ENCODE peak calls at places on chromosomes 4 and X, in eight cellular contexts. U, P, T, M, D, Q, Z and L are unnamed samples. For H3K4me1, the result is how much of the 10 kb centered on the place peaks cover.

GRCh38 chr4:72568959-72569718 is at the start of gene ADAMTS3:
- DNase-seq in U (peak), P (peak), T (no peak), Z (no peak), M (peak), Q (peak), D (peak), L (peak)

GRCh38 chr4:7150083-7150635 is 42.2 kb upstream of the SORCS2 start:
- DNase-seq in U (no peak), Q (no peak), T (no peak), Z (no peak), D (no peak), M (no peak), P (no peak), L (no peak)

GRCh38 chr4:98671131-98671530 is 12.7 kb upstream of the TSPAN5 start:
- DNase-seq in P (no peak), M (no peak), Z (no peak), D (peak), U (no peak), Q (no peak), T (no peak), L (no peak)

GRCh38 chr4:165580379-165580905 is 201.6 kb downstream of the CPE start:
- DNase-seq in Z (no peak), T (no peak), U (no peak), Q (peak), M (peak), P (no peak), D (peak), L (no peak)

GRCh38 chrX:130304587-130305368 is 34.9 kb upstream of the SLC25A14 start:
- DNase-seq in T (no peak), D (peak), P (no peak), U (no peak), Q (no peak), M (no peak), Z (no peak), L (no peak)

GRCh38 chr4:188959424-188959823 is 820.2 kb downstream of the TRIML1 start:
- DNase-seq in Z (no peak), U (no peak), D (no peak), M (no peak), P (no peak), T (no peak), Q (no peak), L (no peak)

GRCh38 chr4:145003675-145004074 is 94.3 kb downstream of the ANAPC10 start:
- DNase-seq in Z (no peak), M (no peak), T (no peak), D (no peak), P (no peak), Q (no peak), U (no peak), L (no peak)

GRCh38 chrX:31130457-31131215 is 58.8 kb upstream of the FTHL17 start:
- DNase-seq in Z (no peak), T (no peak), M (no peak), D (no peak), Q (no peak), U (no peak), P (no peak), L (no peak)

GRCh38 chr4:142846105-142846728 is at the start of gene INPP4B:
- DNase-seq in P (no peak), U (peak), T (peak), Q (peak), D (peak), Z (no peak), M (peak), L (peak)

GRCh38 chr4:138910914-138911336 is 104.7 kb upstream of the NOCT start:
- DNase-seq in T (no peak), Z (no peak), Q (peak), M (peak), P (peak), D (peak), U (peak), L (peak)

GRCh38 chr4:85243857-85244256 is 231.1 kb upstream of the ARHGAP24 start:
- DNase-seq in M (no peak), P (no peak), T (no peak), Q (no peak), Z (no peak), D (peak), U (no peak), L (no peak)

GRCh38 chrX:38668788-38669187 is 107.4 kb downstream of the TSPAN7 start:
- DNase-seq in D (no peak), M (no peak), T (no peak), Z (no peak), P (no peak), Q (no peak), U (no peak), L (no peak)

GRCh38 chr4:12286351-12286750 is 857.7 kb upstream of the HS3ST1 start:
- DNase-seq in T (no peak), D (no peak), Z (no peak), U (no peak), P (no peak), M (no peak), Q (no peak), L (no peak)

GRCh38 chrX:19347916-19348315 is 4.2 kb downstream of the PDHA1 start:
- DNase-seq in Z (no peak), M (no peak), Q (no peak), P (no peak), U (no peak), T (no peak), D (no peak), L (no peak)

GRCh38 chrX:129360175-129360574 is 163.1 kb downstream of the SMARCA1 start:
- DNase-seq in Q (peak), P (peak), Z (peak), T (no peak), U (peak), D (peak), M (peak), L (peak)

GRCh38 chrX:21734175-21734574 is 23.7 kb downstream of the SMPX start:
- DNase-seq in T (no peak), Z (no peak), U (no peak), P (no peak), D (peak), Q (no peak), M (peak), L (no peak)

GRCh38 chr4:105267280-105267679 is 120.6 kb downstream of the TET2 start:
- DNase-seq in D (no peak), Z (no peak), T (no peak), Q (no peak), M (no peak), U (no peak), P (no peak), L (no peak)

GRCh38 chrX:53294024-53294648 is 12.8 kb upstream of the IQSEC2 start:
- DNase-seq in P (no peak), M (no peak), T (no peak), Q (no peak), U (no peak), Z (peak), D (no peak), L (no peak)

GRCh38 chrX:72169008-72169728 is 12.4 kb upstream of the PIN4 start:
- DNase-seq in Z (peak), U (no peak), T (peak), D (no peak), M (no peak), Q (no peak), P (no peak), L (peak)

GRCh38 chr4:152613841-152614240 is 66.0 kb downstream of the TMEM154 start:
- DNase-seq in U (no peak), Z (no peak), Q (no peak), D (no peak), M (no peak), T (no peak), P (no peak), L (no peak)

GRCh38 chrX:43745938-43746721 is 90.0 kb downstream of the MAOA start:
- DNase-seq in U (no peak), P (no peak), D (no peak), T (no peak), Q (no peak), M (no peak), Z (no peak), L (no peak)

GRCh38 chr4:152172146-152172545 is 363.7 kb downstream of the FBXW7 start:
- DNase-seq in M (no peak), D (no peak), U (no peak), T (no peak), P (no peak), Z (no peak), Q (no peak), L (peak)

GRCh38 chrX:118717703-118718391 is 9.6 kb upstream of the IL13RA1 start:
- DNase-seq in M (no peak), U (no peak), D (no peak), P (no peak), Q (no peak), Z (no peak), T (no peak), L (no peak)

GRCh38 chrX:98956014-98956413 is 1454.1 kb downstream of the PCDH19 start:
- DNase-seq in Z (no peak), M (no peak), T (no peak), Q (no peak), U (no peak), P (no peak), D (peak), L (peak)

GRCh38 chr4:3480528-3481112 is 17.5 kb downstream of the DOK7 start:
- DNase-seq in P (peak), Z (peak), T (peak), D (peak), M (peak), U (peak), Q (peak), L (peak)

GRCh38 chr4:151362404-151363164 is 37.2 kb upstream of the SH3D19 start:
- DNase-seq in P (peak), U (peak), M (peak), D (peak), T (peak), Z (peak), Q (peak), L (peak)

GRCh38 chr4:158819942-158820786 is 51.3 kb downstream of the FNIP2 start:
- DNase-seq in P (no peak), M (no peak), U (no peak), Q (no peak), Z (no peak), T (no peak), D (no peak), L (no peak)
- H3K4me1 ChIP-seq in P (under half), M (under half), U (under half), Q (half or more), Z (under half), T (under half), D (under half), L (under half)

GRCh38 chrX:13923845-13924244 is 105.8 kb downstream of the GEMIN8 start:
- DNase-seq in T (no peak), Q (peak), D (no peak), P (no peak), M (no peak), Z (no peak), U (no peak), L (peak)
- H3K4me3 ChIP-seq in T (no peak), Q (no peak), D (no peak), P (no peak), M (no peak), Z (no peak), U (no peak), L (no peak)

GRCh38 chr4:1221155-1221870 is 27.6 kb downstream of the CTBP1 start:
- DNase-seq in T (no peak), P (no peak), M (no peak), Q (no peak), U (no peak), D (no peak), Z (no peak), L (no peak)

GRCh38 chr4:1217366-1217765 is 31.6 kb downstream of the CTBP1 start:
- DNase-seq in M (no peak), D (no peak), Q (no peak), P (no peak), T (no peak), Z (no peak), U (no peak), L (no peak)

GRCh38 chr4:1220566-1220965 is 28.4 kb downstream of the CTBP1 start:
- DNase-seq in U (no peak), P (no peak), T (no peak), Q (no peak), D (no peak), Z (no peak), M (no peak), L (no peak)

GRCh38 chr4:1218892-1219552 is 29.9 kb downstream of the CTBP1 start:
- DNase-seq in Z (peak), P (no peak), D (no peak), T (no peak), Q (no peak), M (no peak), U (peak), L (no peak)

DNA sequence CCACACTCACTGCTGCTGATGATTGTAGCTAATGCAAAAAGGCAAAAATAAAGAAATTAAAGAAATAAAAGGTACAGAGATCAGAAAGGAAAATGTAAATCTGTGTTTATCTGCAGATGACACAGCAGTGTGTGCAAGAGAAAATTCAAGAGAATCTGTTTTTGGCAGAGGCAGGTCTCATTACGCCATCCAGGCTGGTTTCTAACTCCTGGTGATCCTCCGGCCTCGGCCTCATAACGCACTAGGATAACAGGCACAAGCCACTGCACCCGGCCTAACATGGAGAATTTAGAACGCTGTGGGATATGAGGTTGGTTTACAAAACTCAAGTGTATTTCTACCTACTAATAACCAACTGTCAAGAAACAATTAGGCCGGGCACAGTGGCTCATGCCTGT is 29.4 kb downstream of the CTBP1 start:
- DNase-seq in M (no peak), U (no peak), D (no peak), T (no peak), Z (no peak), P (no peak), Q (no peak), L (no peak)
- H3K4me1 ChIP-seq in M (under half), U (under half), D (under half), T (under half), Z (half or more), P (under half), Q (under half), L (under half)

GRCh38 chr4:173821851-173822250 is 291.8 kb upstream of the HAND2 start:
- DNase-seq in T (no peak), Z (no peak), M (no peak), D (no peak), P (no peak), Q (no peak), U (no peak), L (no peak)
- H3K4me3 ChIP-seq in T (no peak), Z (no peak), M (no peak), D (no peak), P (no peak), Q (no peak), U (no peak), L (no peak)

DNA sequence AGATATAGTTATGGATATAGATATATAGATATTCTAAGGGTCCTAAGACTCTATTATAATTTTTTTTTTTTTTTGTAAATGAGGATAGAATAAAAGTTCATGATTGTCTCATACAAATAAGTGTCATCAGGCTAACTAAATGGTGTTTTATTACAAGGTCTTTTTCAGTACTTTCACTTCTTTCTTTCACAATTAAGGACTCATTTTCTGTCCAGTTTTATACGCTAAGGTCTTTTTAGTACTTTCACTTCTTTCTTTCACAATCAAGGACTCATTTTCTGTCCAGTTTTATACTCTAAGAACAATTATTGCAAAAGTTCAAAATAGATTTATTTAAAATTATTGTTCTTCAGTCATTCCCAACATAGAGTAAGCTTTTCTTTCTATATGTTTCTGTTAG is 32.7 kb downstream of the RUFY3 start:
- DNase-seq in P (no peak), Z (peak), U (no peak), Q (no peak), M (no peak), T (no peak), D (no peak), L (no peak)
- H3K4me1 ChIP-seq in P (under half), Z (half or more), U (under half), Q (under half), M (under half), T (under half), D (under half), L (under half)

GRCh38 chrX:145552643-145553042 is 265.0 kb upstream of the SLITRK2 start:
- DNase-seq in D (no peak), Q (no peak), U (no peak), T (no peak), P (no peak), M (no peak), Z (peak), L (peak)
- H3K4me3 ChIP-seq in D (no peak), Q (no peak), U (no peak), T (no peak), P (no peak), M (no peak), Z (no peak), L (no peak)

GRCh38 chr4:147056951-147057630 is 111.4 kb upstream of the TTC29 start:
- DNase-seq in U (no peak), P (no peak), M (no peak), T (no peak), Q (no peak), D (no peak), Z (no peak), L (no peak)
- H3K4me1 ChIP-seq in U (under half), P (under half), M (under half), T (under half), Q (under half), D (under half), Z (under half), L (under half)

DNA sequence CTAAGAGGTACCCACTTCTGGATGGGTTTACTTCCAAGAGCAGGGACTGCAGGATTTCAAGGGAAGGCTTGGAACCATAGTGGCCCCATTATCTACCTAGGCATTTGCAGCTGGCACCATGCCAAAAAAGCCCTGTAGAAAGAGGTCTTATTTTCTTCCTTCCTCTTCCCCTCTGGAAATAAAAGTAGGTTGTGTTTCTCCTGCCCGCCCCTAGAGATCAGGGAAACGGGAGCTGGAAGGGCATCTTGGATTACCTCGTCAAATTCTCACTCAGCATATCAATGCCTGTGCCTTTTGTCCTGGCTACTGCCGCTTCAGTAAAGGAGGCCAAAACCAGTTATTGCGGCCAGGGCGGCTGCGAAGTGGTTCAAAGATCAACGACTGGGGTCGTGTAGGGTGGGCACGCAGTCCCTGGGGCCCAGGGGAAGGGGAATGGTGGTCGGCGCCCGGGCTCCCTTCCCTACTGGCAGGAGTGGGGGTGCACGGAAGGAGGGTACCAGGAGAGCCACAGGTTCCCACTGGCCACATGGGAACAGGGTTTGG is 1.5 kb downstream of the SCD5 start:
- DNase-seq in P (no peak), M (no peak), U (no peak), Q (peak), Z (no peak), D (no peak), T (no peak), L (peak)
- H3K4me3 ChIP-seq in P (peak), M (peak), U (peak), Q (no peak), Z (peak), D (no peak), T (no peak), L (peak)